ENCODE peak calls at places on chromosomes 12 and 14, in six cellular contexts. H, V, D, Q, B and W are unnamed samples.

GRCh38 chr14:91269076-91269991 is 24.8 kb upstream of the GPR68 start:
- DNase-seq in D (no peak), Q (no peak), H (no peak), V (no peak), B (no peak), W (no peak)

GRCh38 chr14:36901846-36902245 is 240.2 kb downstream of the PAX9 start:
- DNase-seq in H (no peak), V (no peak), Q (no peak), B (no peak), D (no peak), W (no peak)

GRCh38 chr12:20523658-20524057 is 155.3 kb downstream of the PDE3A start:
- DNase-seq in V (no peak), D (no peak), Q (no peak), B (no peak), H (no peak), W (no peak)

GRCh38 chr12:58765653-58766554 is 154.4 kb downstream of the LRIG3 start:
- DNase-seq in B (no peak), V (peak), H (no peak), D (no peak), Q (no peak), W (peak)

GRCh38 chr14:93688794-93689193 is 99.5 kb downstream of the PRIMA1 start:
- DNase-seq in B (no peak), Q (no peak), H (no peak), V (no peak), D (no peak), W (no peak)

GRCh38 chr12:92431146-92431545 is 271.6 kb upstream of the PLEKHG7 start:
- DNase-seq in Q (no peak), D (no peak), V (no peak), B (peak), H (no peak), W (no peak)

GRCh38 chr14:91164676-91165075 is 50.8 kb downstream of the DGLUCY start:
- DNase-seq in B (no peak), V (no peak), Q (no peak), D (no peak), H (no peak), W (no peak)

GRCh38 chr14:83147006-83147405 is 1613.4 kb upstream of the SEL1L start:
- DNase-seq in D (no peak), B (no peak), H (no peak), V (no peak), Q (no peak), W (no peak)

DNA sequence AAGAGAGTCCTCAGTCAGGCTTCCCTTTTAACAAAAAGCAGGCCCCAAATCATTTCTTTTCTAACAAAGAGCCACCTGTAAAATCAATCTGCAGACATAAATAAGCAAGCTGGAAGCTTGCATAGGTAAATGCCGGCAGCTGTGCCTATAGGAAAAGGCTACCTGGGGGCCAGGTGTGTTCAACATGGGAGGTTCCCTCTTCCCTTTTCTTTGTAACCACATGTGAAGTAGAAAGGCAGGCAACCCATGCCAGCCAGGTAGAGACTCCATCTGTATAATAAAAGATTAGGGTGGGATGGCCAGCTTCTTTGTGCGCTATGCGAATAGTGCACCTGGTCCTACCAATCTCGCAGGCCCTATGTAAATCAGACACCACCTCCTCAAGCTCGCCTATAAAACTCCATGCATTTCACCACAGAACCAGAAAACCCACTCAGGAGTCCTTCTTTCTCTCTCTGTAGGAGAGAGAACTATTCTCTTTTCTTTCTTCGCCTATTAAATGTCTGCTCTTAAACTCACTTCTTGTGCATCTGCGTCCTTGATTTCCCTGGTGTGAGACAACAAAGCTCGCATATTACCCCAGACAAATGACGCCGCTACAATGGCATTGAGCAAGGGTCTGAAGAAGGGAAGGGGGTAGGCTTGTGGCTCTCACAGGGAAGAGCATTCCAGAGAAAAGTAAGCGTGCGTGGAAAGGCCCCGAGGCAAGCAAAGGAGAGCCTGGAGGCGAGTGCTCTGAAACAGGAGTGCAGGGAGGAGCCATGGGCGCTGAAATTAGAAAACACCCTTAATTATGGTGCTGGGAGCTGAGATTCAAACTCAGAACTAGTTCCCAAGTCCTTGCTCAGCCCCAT is 67.2 kb downstream of the TTC9 start:
- DNase-seq in H (no peak), V (no peak), D (peak), Q (no peak), B (no peak), W (no peak)
- TF ChIP-seq CHD2 in H (no peak), V (no peak), D (no peak), Q (no peak), B (no peak), W (no peak)

DNA sequence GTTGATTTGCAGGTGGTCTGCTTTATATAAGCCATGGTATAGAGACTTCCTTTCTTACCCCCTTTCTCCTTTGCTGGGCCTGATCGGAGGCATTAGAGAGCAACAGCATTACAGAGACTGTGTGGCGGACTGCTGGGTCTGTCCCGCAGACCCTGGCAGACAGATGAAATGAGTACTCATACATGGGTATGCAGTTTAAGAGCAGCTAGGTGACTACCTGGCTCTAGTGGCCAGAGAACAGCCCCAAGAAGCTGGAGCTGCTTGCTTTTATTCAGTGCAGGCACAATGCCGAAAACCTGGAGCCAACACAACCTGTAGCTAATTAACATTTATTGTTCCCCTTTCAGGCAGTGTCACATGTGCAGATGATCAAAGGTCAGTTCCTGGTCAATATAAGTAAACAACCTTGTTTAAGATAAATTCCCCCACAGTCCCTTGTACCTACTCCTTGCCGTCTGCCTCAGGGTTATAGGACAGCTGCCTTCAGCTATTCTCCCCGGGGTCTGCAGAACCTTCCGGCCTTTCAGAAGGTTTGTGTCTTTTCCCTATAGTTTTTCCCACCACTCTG is 160.0 kb downstream of the TRHDE start:
- DNase-seq in Q (no peak), B (no peak), D (no peak), H (no peak), V (no peak), W (peak)
- TF ChIP-seq CHD2 in Q (no peak), B (no peak), D (no peak), H (no peak), V (no peak), W (no peak)

DNA sequence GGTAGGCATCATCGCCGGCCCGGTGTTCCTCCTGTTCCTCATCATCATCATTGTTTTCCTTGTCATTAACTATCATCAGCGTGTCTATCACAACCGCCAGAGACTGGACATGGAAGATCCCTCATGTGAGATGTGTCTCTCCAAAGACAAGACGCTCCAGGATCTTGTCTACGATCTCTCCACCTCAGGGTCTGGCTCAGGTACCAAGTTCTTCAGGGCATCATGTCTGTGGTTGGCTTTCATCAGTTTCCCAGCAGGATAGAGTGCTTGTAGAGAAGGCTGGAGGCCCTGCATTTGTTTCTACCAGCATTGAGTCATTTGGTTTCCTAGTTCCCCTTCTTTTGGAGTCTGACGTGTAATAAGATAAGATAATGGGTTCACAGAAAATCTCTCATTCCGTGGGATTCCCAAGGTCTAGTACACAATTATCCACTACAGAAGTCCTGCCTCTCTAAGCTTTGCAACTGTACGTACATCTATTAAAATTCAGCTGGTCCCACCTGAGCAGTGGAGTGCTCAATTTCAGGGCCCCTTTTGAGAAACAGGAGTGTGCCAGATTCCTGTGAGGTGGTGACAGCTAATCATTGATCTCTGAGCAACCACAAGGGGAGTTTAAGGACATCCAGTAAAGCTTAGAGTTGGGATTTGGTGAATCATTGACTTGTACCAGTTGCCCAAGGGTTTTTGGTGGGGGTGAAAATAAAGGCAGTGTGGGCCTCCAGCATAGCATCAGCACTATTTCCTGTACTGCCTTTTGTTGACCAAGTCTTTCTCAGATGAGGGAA is 25.1 kb downstream of the ACVR1B start:
- DNase-seq in V (peak), B (no peak), Q (no peak), D (no peak), H (no peak), W (peak)
- TF ChIP-seq CHD2 in V (no peak), B (no peak), Q (no peak), D (no peak), H (no peak), W (no peak)

GRCh38 chr12:126895946-126896520 is 1370.9 kb upstream of the TMEM132C start:
- DNase-seq in H (no peak), Q (no peak), V (peak), B (no peak), D (no peak), W (no peak)
- TF ChIP-seq CHD2 in H (no peak), Q (no peak), V (no peak), B (no peak), D (no peak), W (no peak)

DNA sequence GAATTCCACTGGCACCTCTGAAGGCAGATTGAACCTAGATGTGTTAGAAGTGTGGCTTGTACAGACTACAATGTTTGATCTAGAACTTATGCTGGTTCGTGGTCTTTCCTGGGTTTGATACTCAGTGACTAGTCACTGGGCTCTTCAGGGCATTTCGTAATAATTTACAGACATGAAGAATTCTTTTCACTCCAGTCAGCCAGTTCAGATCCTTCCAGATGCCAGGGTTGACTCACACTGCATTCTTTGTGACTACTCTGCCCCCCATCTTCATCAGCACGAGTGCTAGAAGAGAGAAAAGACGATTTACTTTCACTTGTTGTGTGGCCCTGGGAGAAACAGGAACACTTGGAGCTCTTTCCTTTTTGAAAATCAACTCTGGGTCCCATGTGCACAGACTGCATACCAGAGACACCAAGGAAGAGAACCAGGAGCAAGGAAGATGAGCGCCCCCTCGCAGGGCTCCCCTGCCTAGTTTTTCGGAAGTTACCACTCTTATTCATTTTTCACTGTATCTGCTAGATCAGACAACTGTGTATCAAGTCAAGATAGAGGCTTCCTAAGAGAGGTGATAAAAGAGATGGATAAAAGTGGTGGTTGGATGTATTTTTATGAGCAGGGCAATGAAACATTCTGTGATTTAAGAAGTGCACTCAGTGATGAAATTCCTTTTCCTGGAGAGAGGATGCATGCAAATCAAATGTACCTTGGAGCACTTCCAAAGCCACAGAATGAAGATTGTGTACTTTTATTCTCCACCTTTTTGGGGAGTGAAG is 33.5 kb upstream of the EVL start:
- DNase-seq in Q (no peak), D (no peak), V (peak), B (no peak), H (no peak), W (no peak)
- TF ChIP-seq CHD2 in Q (no peak), D (no peak), V (no peak), B (no peak), H (no peak), W (no peak)